ENCODE peak calls at places on chromosomes 16 and 17, in six cellular contexts. One of them, this sample, is unnamed.
A peak's percentile ranks its signal among the peaks of the same experiment; 100 is the strongest.

GRCh38 chr16:75053791-75054555 is 55.1 kb downstream of the ZNRF1 start:
- DNase-seq in fibroblast of the aortic adventitia: no peak
- DNase-seq in astrocyte of the cerebellum: no peak
- DNase-seq in kidney: peak; percentile 78
- DNase-seq in thoracic aorta: no peak
- DNase-seq in H9: no peak
- DNase-seq in this sample: no peak

GRCh38 chr17:55570360-55570759 is 59.1 kb upstream of the SMIM36 start:
- DNase-seq in kidney: peak; percentile 62
- DNase-seq in fibroblast of the aortic adventitia: no peak
- DNase-seq in thoracic aorta: no peak
- DNase-seq in astrocyte of the cerebellum: no peak
- DNase-seq in H9: no peak
- DNase-seq in this sample: no peak

GRCh38 chr16:86216591-86216990 is 293.7 kb upstream of the FOXF1 start:
- DNase-seq in thoracic aorta: no peak
- DNase-seq in H9: no peak
- DNase-seq in astrocyte of the cerebellum: no peak
- DNase-seq in kidney: peak; percentile 27
- DNase-seq in fibroblast of the aortic adventitia: no peak
- DNase-seq in this sample: no peak

GRCh38 chr17:44828919-44829557 is 1.0 kb downstream of the GJC1 start:
- DNase-seq in fibroblast of the aortic adventitia: peak; percentile 43
- DNase-seq in astrocyte of the cerebellum: no peak
- DNase-seq in H9: no peak
- DNase-seq in thoracic aorta: no peak
- DNase-seq in kidney: no peak
- DNase-seq in this sample: no peak

GRCh38 chr17:13508916-13509315 is 92.8 kb downstream of the HS3ST3A1 start:
- DNase-seq in H9: no peak
- DNase-seq in thoracic aorta: no peak
- DNase-seq in astrocyte of the cerebellum: no peak
- DNase-seq in fibroblast of the aortic adventitia: peak; percentile 8
- DNase-seq in kidney: no peak
- DNase-seq in this sample: no peak

GRCh38 chr17:59330314-59330942 is 1.0 kb upstream of the YPEL2 start:
- DNase-seq in thoracic aorta: no peak
- DNase-seq in astrocyte of the cerebellum: no peak
- DNase-seq in H9: peak; percentile 69
- DNase-seq in fibroblast of the aortic adventitia: no peak
- DNase-seq in kidney: peak; percentile 90
- DNase-seq in this sample: no peak

GRCh38 chr17:74923538-74924249 is 379 bp upstream of the OTOP2 start:
- DNase-seq in fibroblast of the aortic adventitia: peak; percentile 35
- DNase-seq in H9: peak; percentile 79
- DNase-seq in thoracic aorta: peak; percentile 19
- DNase-seq in astrocyte of the cerebellum: no peak
- DNase-seq in kidney: peak; percentile 87
- DNase-seq in this sample: peak; percentile 90

GRCh38 chr17:40364906-40365305 is 369 bp upstream of the GJD3 start:
- DNase-seq in thoracic aorta: no peak
- DNase-seq in kidney: no peak
- DNase-seq in fibroblast of the aortic adventitia: no peak
- DNase-seq in astrocyte of the cerebellum: no peak
- DNase-seq in H9: no peak
- DNase-seq in this sample: no peak

GRCh38 chr17:7393613-7394451 is 493 bp downstream of the PLSCR3 start:
- DNase-seq in fibroblast of the aortic adventitia: no peak
- DNase-seq in thoracic aorta: no peak
- DNase-seq in H9: peak; percentile 81
- DNase-seq in kidney: peak; percentile 79
- DNase-seq in astrocyte of the cerebellum: no peak
- DNase-seq in this sample: no peak

GRCh38 chr17:4748687-4749086 is 9.0 kb upstream of the CXCL16 start:
- DNase-seq in H9: no peak
- DNase-seq in thoracic aorta: no peak
- DNase-seq in kidney: peak; percentile 33
- DNase-seq in fibroblast of the aortic adventitia: peak; percentile 11
- DNase-seq in astrocyte of the cerebellum: no peak
- DNase-seq in this sample: no peak

GRCh38 chr16:74577882-74578366 is 29.0 kb downstream of the GLG1 start:
- DNase-seq in thoracic aorta: no peak
- DNase-seq in kidney: no peak
- DNase-seq in fibroblast of the aortic adventitia: peak; percentile 50
- DNase-seq in astrocyte of the cerebellum: no peak
- DNase-seq in H9: no peak
- DNase-seq in this sample: no peak

GRCh38 chr17:17929655-17930380 is 42.4 kb downstream of the TOM1L2 start:
- DNase-seq in astrocyte of the cerebellum: no peak
- DNase-seq in fibroblast of the aortic adventitia: peak; percentile 36
- DNase-seq in thoracic aorta: no peak
- DNase-seq in kidney: no peak
- DNase-seq in H9: no peak
- DNase-seq in this sample: no peak

GRCh38 chr16:25841776-25842175 is 150.0 kb downstream of the HS3ST4 start:
- DNase-seq in astrocyte of the cerebellum: no peak
- DNase-seq in thoracic aorta: no peak
- DNase-seq in kidney: no peak
- DNase-seq in H9: no peak
- DNase-seq in fibroblast of the aortic adventitia: no peak
- DNase-seq in this sample: no peak

GRCh38 chr16:53356478-53357207 is 77.6 kb upstream of the RBL2 start:
- DNase-seq in H9: no peak
- DNase-seq in kidney: no peak
- DNase-seq in astrocyte of the cerebellum: no peak
- DNase-seq in fibroblast of the aortic adventitia: no peak
- DNase-seq in thoracic aorta: no peak
- DNase-seq in this sample: no peak
- TF ChIP-seq CTCF in H9: peak; percentile 65
- TF ChIP-seq CTCF in kidney: no peak
- TF ChIP-seq CTCF in astrocyte of the cerebellum: no peak
- TF ChIP-seq CTCF in fibroblast of the aortic adventitia: no peak
- TF ChIP-seq CTCF in thoracic aorta: no peak
- TF ChIP-seq CTCF in this sample: no peak

GRCh38 chr16:50627419-50627818 is 53.7 kb downstream of the SNX20 start:
- DNase-seq in H9: peak; percentile 58
- DNase-seq in kidney: peak; percentile 39
- DNase-seq in fibroblast of the aortic adventitia: peak; percentile 70
- DNase-seq in thoracic aorta: peak; percentile 37
- DNase-seq in astrocyte of the cerebellum: no peak
- DNase-seq in this sample: no peak
- TF ChIP-seq CTCF in H9: peak; percentile 46
- TF ChIP-seq CTCF in kidney: no peak
- TF ChIP-seq CTCF in fibroblast of the aortic adventitia: peak; percentile 56
- TF ChIP-seq CTCF in thoracic aorta: peak; percentile 51
- TF ChIP-seq CTCF in astrocyte of the cerebellum: peak; percentile 44
- TF ChIP-seq CTCF in this sample: no peak

GRCh38 chr17:35121315-35121714 is at the start of gene FNDC8:
- DNase-seq in thoracic aorta: no peak
- DNase-seq in astrocyte of the cerebellum: no peak
- DNase-seq in fibroblast of the aortic adventitia: no peak
- DNase-seq in H9: no peak
- DNase-seq in kidney: no peak
- DNase-seq in this sample: no peak

GRCh38 chr17:35116845-35117244 is 2.8 kb downstream of the RAD51D start:
- DNase-seq in kidney: no peak
- DNase-seq in astrocyte of the cerebellum: no peak
- DNase-seq in thoracic aorta: no peak
- DNase-seq in fibroblast of the aortic adventitia: no peak
- DNase-seq in H9: peak; percentile 59
- DNase-seq in this sample: no peak

GRCh38 chr17:35119370-35120185 is at the start of gene RAD51D:
- DNase-seq in fibroblast of the aortic adventitia: peak; percentile 59
- DNase-seq in astrocyte of the cerebellum: peak; percentile 19
- DNase-seq in H9: peak; percentile 93
- DNase-seq in thoracic aorta: no peak
- DNase-seq in kidney: peak; percentile 90
- DNase-seq in this sample: peak; percentile 92

DNA sequence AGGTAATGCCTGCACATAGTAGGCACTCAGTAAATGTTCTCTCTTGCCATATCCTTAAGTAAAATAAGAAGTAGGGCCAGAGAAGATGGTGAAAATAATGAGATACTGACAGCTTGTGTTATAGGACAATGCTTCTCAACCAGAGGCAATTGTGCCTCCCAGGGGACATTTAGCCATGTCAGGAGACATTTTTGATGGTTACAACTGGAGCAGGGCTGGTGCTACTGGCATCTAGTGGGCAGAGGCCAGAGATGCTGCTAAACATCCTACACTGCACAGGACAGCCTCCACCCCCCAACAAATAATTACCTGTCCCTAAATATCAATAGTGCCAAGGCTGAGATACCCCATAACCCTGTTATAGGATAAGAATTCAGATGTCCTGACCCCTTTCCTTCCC is 1.7 kb downstream of the RAD51D start:
- DNase-seq in kidney: no peak
- DNase-seq in H9: no peak
- DNase-seq in astrocyte of the cerebellum: no peak
- DNase-seq in fibroblast of the aortic adventitia: peak; percentile 26
- DNase-seq in thoracic aorta: no peak
- DNase-seq in this sample: no peak
- TF ChIP-seq CTCF in kidney: no peak
- TF ChIP-seq CTCF in H9: peak; percentile 14
- TF ChIP-seq CTCF in astrocyte of the cerebellum: peak; percentile 24
- TF ChIP-seq CTCF in fibroblast of the aortic adventitia: peak; percentile 18
- TF ChIP-seq CTCF in thoracic aorta: no peak
- TF ChIP-seq CTCF in this sample: peak; percentile 42

GRCh38 chr16:8905795-8906591 is 23.8 kb downstream of the LITAFD start:
- DNase-seq in kidney: no peak
- DNase-seq in fibroblast of the aortic adventitia: no peak
- DNase-seq in astrocyte of the cerebellum: no peak
- DNase-seq in H9: peak; percentile 62
- DNase-seq in thoracic aorta: no peak
- DNase-seq in this sample: no peak
- TF ChIP-seq CTCF in kidney: no peak
- TF ChIP-seq CTCF in fibroblast of the aortic adventitia: peak; percentile 39
- TF ChIP-seq CTCF in astrocyte of the cerebellum: peak; percentile 40
- TF ChIP-seq CTCF in H9: peak; percentile 68
- TF ChIP-seq CTCF in thoracic aorta: no peak
- TF ChIP-seq CTCF in this sample: peak; percentile 16

DNA sequence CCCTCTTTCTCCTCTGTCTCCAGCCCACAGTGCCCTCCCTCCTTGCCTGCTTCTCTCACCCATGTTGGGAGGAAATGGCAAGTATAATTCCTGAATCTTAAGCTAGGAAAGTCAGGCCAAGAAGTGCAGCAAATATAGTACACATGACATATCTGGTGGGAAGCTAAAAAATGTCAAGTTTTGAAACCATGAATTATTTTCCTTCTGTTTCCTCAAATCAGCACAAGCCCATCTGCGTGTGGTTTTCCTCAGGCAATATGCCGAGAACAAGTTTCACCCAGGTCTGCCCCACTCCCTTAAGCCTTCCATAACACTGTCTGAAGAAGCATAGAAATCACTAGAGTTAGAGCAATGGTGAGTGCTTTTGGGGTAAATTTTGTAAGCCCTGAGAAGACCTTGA is 502.8 kb upstream of the CDH11 start:
- DNase-seq in fibroblast of the aortic adventitia: peak; percentile 51
- DNase-seq in astrocyte of the cerebellum: no peak
- DNase-seq in H9: no peak
- DNase-seq in thoracic aorta: no peak
- DNase-seq in kidney: no peak
- DNase-seq in this sample: no peak
- TF ChIP-seq CTCF in fibroblast of the aortic adventitia: no peak
- TF ChIP-seq CTCF in astrocyte of the cerebellum: no peak
- TF ChIP-seq CTCF in H9: no peak
- TF ChIP-seq CTCF in thoracic aorta: no peak
- TF ChIP-seq CTCF in kidney: no peak
- TF ChIP-seq CTCF in this sample: no peak